ENCODE peak calls at places on chromosomes 5 and 9, in nine cellular contexts. Z, B, F, R, P, W, E, I and O are unnamed samples.

GRCh38 chr5:115435776-115436712 is 108.5 kb downstream of the FEM1C start:
- DNase-seq in Z (no peak), B (no peak), F (no peak), R (no peak), P (no peak), W (no peak), E (no peak), I (no peak), O (no peak)

GRCh38 chr5:102799017-102799416 is 43.9 kb downstream of the PAM start:
- DNase-seq in Z (no peak), B (no peak), F (no peak), R (no peak), P (no peak), W (no peak), E (no peak), I (peak; percentile 27), O (no peak)

GRCh38 chr5:82004511-82004910 is 32.7 kb downstream of the ATG10 start:
- DNase-seq in Z (no peak), B (no peak), F (no peak), R (no peak), P (no peak), W (no peak), E (no peak), I (no peak), O (no peak)

GRCh38 chr5:126354012-126354856 is 69.0 kb upstream of the GRAMD2B start:
- DNase-seq in Z (no peak), B (no peak), F (peak; percentile 44), R (no peak), P (peak; percentile 74), W (no peak), E (no peak), I (no peak), O (peak; percentile 38)

GRCh38 chr5:103569313-103570060 is 6.9 kb upstream of the NUDT12 start:
- DNase-seq in Z (no peak), B (no peak), F (no peak), R (no peak), P (no peak), W (no peak), E (no peak), I (no peak), O (no peak)

GRCh38 chr9:27352457-27353188 is 55.7 kb upstream of the EQTN start:
- DNase-seq in Z (no peak), B (no peak), F (no peak), R (no peak), P (no peak), W (no peak), E (no peak), I (no peak), O (peak; percentile 42)

GRCh38 chr9:104748359-104749031 is 1.0 kb downstream of the NIPSNAP3A start:
- DNase-seq in Z (no peak), B (no peak), F (no peak), R (no peak), P (peak; percentile 50), W (no peak), E (no peak), I (peak; percentile 18), O (no peak)

GRCh38 chr9:14399736-14400657 is 86.1 kb upstream of the NFIB start:
- DNase-seq in Z (no peak), B (no peak), F (no peak), R (no peak), P (no peak), W (no peak), E (no peak), I (no peak), O (no peak)

GRCh38 chr5:137753986-137754235 is 252 bp downstream of the HNRNPA0 start:
- DNase-seq in Z (no peak), B (no peak), F (no peak), R (no peak), P (no peak), W (no peak), E (no peak), I (no peak), O (no peak)

GRCh38 chr9:98808411-98808815 is 943 bp downstream of the GALNT12 start:
- DNase-seq in Z (no peak), B (peak; percentile 95), F (no peak), R (no peak), P (no peak), W (no peak), E (no peak), I (no peak), O (no peak)

GRCh38 chr9:79939819-79940218 is 368.1 kb downstream of the TLE4 start:
- DNase-seq in Z (no peak), B (no peak), F (no peak), R (no peak), P (peak; percentile 32), W (no peak), E (no peak), I (no peak), O (no peak)

GRCh38 chr5:67648201-67648671 is 451.6 kb upstream of the CD180 start:
- DNase-seq in Z (no peak), B (peak; percentile 83), F (no peak), R (no peak), P (peak; percentile 6), W (no peak), E (no peak), I (peak; percentile 73), O (no peak)

GRCh38 chr5:107570805-107571531 is 99.8 kb downstream of the EFNA5 start:
- DNase-seq in Z (no peak), B (peak; percentile 53), F (no peak), R (no peak), P (peak; percentile 95), W (no peak), E (no peak), I (no peak), O (peak; percentile 94)

GRCh38 chr5:78661044-78661443 is 12.5 kb upstream of the LHFPL2 start:
- DNase-seq in Z (no peak), B (no peak), F (no peak), R (no peak), P (no peak), W (no peak), E (no peak), I (no peak), O (no peak)

GRCh38 chr9:95225016-95225745 is 92.3 kb downstream of the FANCC start:
- DNase-seq in Z (no peak), B (no peak), F (no peak), R (no peak), P (no peak), W (no peak), E (no peak), I (no peak), O (no peak)

GRCh38 chr9:137241490-137242328 is 622 bp downstream of the TUBB4B start:
- DNase-seq in Z (no peak), B (no peak), F (no peak), R (peak; percentile 64), P (peak; percentile 18), W (peak; percentile 57), E (peak; percentile 36), I (peak; percentile 63), O (no peak)

GRCh38 chr9:76725181-76725580 is 39.1 kb upstream of the PCA3 start:
- DNase-seq in Z (no peak), B (no peak), F (no peak), R (no peak), P (no peak), W (no peak), E (no peak), I (no peak), O (no peak)

GRCh38 chr5:160342413-160342941 is 27.9 kb downstream of the C1QTNF2 start:
- DNase-seq in Z (no peak), B (no peak), F (no peak), R (no peak), P (no peak), W (no peak), E (no peak), I (no peak), O (no peak)

GRCh38 chr5:161190086-161190485 is 338.1 kb upstream of the ATP10B start:
- DNase-seq in Z (no peak), B (no peak), F (no peak), R (no peak), P (no peak), W (no peak), E (no peak), I (no peak), O (no peak)

GRCh38 chr9:88535932-88536324 is 950 bp downstream of the NXNL2 start:
- DNase-seq in Z (no peak), B (no peak), F (no peak), R (no peak), P (no peak), W (no peak), E (no peak), I (no peak), O (no peak)

GRCh38 chr5:135535820-135536801 is at the start of gene NEUROG1:
- DNase-seq in Z (no peak), B (no peak), F (no peak), R (no peak), P (no peak), W (no peak), E (no peak), I (no peak), O (no peak)

GRCh38 chr5:14560091-14560595 is 21.4 kb upstream of the OTULINL start:
- DNase-seq in Z (no peak), B (peak; percentile 80), F (no peak), R (no peak), P (no peak), W (no peak), E (no peak), I (no peak), O (no peak)

GRCh38 chr5:57687641-57688040 is 205.0 kb upstream of the ACTBL2 start:
- DNase-seq in Z (no peak), B (no peak), F (no peak), R (no peak), P (no peak), W (no peak), E (no peak), I (no peak), O (no peak)

GRCh38 chr9:105142406-105143092 is 101.9 kb upstream of the SLC44A1 start:
- DNase-seq in Z (no peak), B (no peak), F (no peak), R (no peak), P (no peak), W (no peak), E (no peak), I (no peak), O (no peak)

GRCh38 chr9:111036946-111037743 is 1.1 kb downstream of the LPAR1 start:
- DNase-seq in Z (no peak), B (no peak), F (no peak), R (no peak), P (no peak), W (no peak), E (no peak), I (no peak), O (no peak)

GRCh38 chr9:18857769-18858168 is 175.2 kb downstream of the SAXO1 start:
- DNase-seq in Z (no peak), B (no peak), F (no peak), R (no peak), P (no peak), W (no peak), E (no peak), I (no peak), O (no peak)

GRCh38 chr5:153618857-153619256 is 128.4 kb downstream of the GRIA1 start:
- DNase-seq in Z (no peak), B (no peak), F (no peak), R (no peak), P (peak; percentile 21), W (no peak), E (no peak), I (no peak), O (no peak)

GRCh38 chr5:169416583-169417196 is 115.8 kb upstream of the SLIT3 start:
- DNase-seq in Z (no peak), B (peak; percentile 28), F (no peak), R (no peak), P (no peak), W (no peak), E (no peak), I (peak; percentile 70), O (peak; percentile 44)

GRCh38 chr9:114735732-114736131 is 53.7 kb upstream of the TEX48 start:
- DNase-seq in Z (no peak), B (no peak), F (no peak), R (no peak), P (peak; percentile 13), W (no peak), E (no peak), I (no peak), O (no peak)

GRCh38 chr9:99488109-99489042 is 266.3 kb downstream of the SEC61B start:
- DNase-seq in Z (no peak), B (no peak), F (no peak), R (no peak), P (no peak), W (no peak), E (no peak), I (no peak), O (no peak)

GRCh38 chr5:36398137-36398536 is 96.4 kb upstream of the RANBP3L start:
- DNase-seq in Z (no peak), B (no peak), F (no peak), R (no peak), P (no peak), W (no peak), E (no peak), I (no peak), O (no peak)